ENCODE peak calls at places on chromosomes 3 and 15, in four cellular contexts. T, G, S and I are unnamed samples.

GRCh38 chr15:63440756-63441155 is 59.1 kb upstream of the CA12 start:
- DNase-seq in S (no peak), T (no peak), G (no peak), I (no peak)

GRCh38 chr15:36066757-36067156 is 512.7 kb upstream of the CDIN1 start:
- DNase-seq in G (no peak), T (no peak), S (no peak), I (no peak)

GRCh38 chr3:126937533-126938432 is 45.1 kb upstream of the PLXNA1 start:
- DNase-seq in S (peak), T (no peak), G (no peak), I (no peak)

GRCh38 chr3:184563569-184563925 is 2.0 kb downstream of the EPHB3 start:
- DNase-seq in T (no peak), G (no peak), S (no peak), I (no peak)

GRCh38 chr15:59553879-59554735 is 57.5 kb upstream of the GCNT3 start:
- DNase-seq in S (peak), G (peak), T (no peak), I (no peak)

GRCh38 chr3:127525373-127525772 is 65.2 kb downstream of the TPRA1 start:
- DNase-seq in G (peak), T (no peak), S (peak), I (no peak)

GRCh38 chr15:41648770-41649169 is 11.4 kb upstream of the MGA start:
- DNase-seq in T (no peak), S (no peak), G (no peak), I (no peak)

GRCh38 chr3:32961189-32961715 is 9.8 kb downstream of the CCR4 start:
- DNase-seq in T (no peak), G (no peak), S (no peak), I (no peak)

GRCh38 chr3:163306405-163306804 is 1771.9 kb downstream of the SI start:
- DNase-seq in T (no peak), G (no peak), S (no peak), I (no peak)

GRCh38 chr3:137103739-137104138 is 146.0 kb downstream of the IL20RB start:
- DNase-seq in S (no peak), T (no peak), G (no peak), I (no peak)

GRCh38 chr3:58422756-58423324 is 10.8 kb downstream of the PDHB start:
- DNase-seq in G (peak), T (no peak), S (peak), I (peak)

GRCh38 chr3:113668015-113668414 is 28.4 kb downstream of the USF3 start:
- DNase-seq in S (no peak), G (no peak), T (no peak), I (no peak)

GRCh38 chr15:101361418-101361817 is 66.4 kb upstream of the SNRPA1 start:
- DNase-seq in T (no peak), S (no peak), G (no peak), I (no peak)

DNA sequence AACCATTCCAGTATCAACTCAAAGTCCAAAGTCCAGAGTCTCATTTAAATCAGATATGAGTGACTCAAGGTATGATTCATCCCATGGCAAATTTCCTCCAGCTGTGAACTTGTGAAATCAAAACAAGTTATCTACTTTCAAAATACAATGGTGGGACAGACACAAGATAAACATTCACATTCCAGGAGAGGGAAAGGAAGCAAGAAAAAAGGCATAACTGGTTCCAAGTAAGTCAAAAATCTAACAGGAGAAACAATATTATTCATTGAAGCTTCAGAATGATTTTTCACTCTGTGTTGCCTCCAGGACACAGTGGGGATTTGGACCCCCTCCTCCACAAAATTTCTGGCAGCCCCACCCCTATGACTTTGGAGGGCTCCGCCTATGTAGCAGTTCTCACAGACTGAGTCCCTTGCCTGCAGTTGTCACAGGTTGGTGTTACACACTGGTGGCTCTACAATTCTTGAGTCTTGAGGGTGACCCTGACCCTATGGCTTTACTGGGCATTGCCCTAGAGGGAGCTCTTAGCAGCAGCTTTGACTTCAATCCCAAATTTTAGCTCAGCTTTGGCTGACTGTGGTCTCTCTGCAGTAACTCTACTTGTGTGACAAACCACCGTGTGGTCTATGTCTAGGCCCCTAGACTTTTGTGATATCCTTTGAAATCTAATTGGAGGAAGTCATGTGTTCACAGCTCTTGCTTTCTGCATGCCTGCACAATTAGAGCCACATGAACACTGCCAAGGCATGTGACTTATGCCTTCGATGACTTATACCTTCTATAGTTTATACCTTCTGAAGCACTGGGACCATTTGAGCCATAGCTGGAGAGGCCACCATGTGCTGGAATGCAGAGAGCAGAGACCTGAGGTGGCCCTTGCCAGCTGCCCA is 644.2 kb downstream of the GRM7 start:
- DNase-seq in T (no peak), G (peak), S (no peak), I (no peak)
- TF ChIP-seq ELF4 in T (no peak), G (no peak), S (no peak), I (no peak)

DNA sequence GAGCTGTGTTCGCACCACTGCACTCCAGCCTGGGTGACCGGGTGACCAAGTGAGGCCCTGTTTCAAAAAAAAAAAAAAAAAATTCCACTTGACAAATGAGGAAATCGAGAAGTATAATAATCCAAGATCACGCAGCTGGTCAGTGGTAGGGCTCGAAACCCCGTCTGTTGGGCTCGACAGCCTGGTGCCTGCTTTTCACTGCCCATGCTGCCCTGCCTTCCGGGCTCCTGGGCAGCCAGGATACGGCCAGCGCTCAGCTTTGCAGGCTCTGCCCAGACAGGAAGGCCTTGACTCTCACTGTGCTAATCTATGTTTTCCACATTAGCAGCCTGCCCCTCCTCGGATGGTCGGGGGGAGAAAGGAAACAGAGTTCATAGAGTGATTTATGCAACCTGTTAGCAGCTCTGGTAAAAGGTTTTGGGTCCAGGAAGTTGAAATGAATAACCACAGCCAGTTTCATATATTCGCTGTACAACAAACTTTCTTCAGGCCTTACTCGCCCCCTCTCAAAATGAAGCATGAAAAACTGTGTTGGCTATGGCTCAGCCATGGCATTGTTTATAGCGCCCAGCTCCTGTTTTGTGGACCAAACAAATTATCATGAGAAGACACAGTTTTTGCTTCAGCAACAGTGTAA is 108.8 kb downstream of the XXYLT1 start:
- DNase-seq in T (no peak), S (peak), G (peak), I (no peak)
- TF ChIP-seq ELF4 in T (no peak), S (peak), G (peak), I (no peak)

DNA sequence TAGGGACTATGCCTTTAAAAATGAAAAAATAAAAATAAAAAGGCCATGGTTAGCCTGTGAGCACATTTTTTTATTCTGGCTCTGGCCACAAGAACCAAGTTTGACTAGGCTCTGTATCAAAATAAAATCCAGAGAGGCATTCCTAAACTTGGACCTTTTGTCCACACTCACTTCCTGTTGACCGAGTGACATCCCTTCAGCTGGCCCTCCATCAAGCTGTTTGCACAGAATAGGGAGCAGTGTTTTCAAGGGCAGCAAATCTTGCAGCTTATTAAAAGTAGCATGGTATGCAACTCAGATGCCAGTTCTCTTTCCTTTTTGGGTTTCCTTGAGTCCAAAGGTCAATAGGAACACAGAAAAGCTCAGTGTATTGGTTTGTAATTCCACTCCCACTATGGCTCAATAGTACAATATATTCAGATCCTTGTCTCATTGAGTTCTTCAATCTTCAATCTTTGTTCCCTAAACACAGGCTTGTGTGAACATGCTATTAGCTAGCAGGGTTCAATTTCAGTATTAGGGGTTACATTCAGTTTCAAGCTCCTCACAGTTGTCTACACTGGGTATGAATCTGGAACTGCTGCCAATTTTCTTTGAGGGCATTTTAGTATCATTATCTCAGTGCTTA is 244.5 kb downstream of the RBMS3 start:
- DNase-seq in G (peak), T (no peak), S (no peak), I (no peak)
- TF ChIP-seq ELF4 in G (no peak), T (no peak), S (no peak), I (no peak)

GRCh38 chr15:92037446-92037845 is 183.9 kb downstream of the SLCO3A1 start:
- DNase-seq in T (no peak), S (no peak), G (no peak), I (no peak)

GRCh38 chr15:92044510-92044909 is 191.0 kb downstream of the SLCO3A1 start:
- DNase-seq in G (no peak), S (no peak), T (no peak), I (no peak)

GRCh38 chr15:92047900-92048299 is 194.4 kb downstream of the SLCO3A1 start:
- DNase-seq in T (no peak), S (no peak), G (no peak), I (no peak)

GRCh38 chr15:92048739-92049138 is 195.2 kb downstream of the SLCO3A1 start:
- DNase-seq in S (no peak), T (no peak), G (no peak), I (no peak)

DNA sequence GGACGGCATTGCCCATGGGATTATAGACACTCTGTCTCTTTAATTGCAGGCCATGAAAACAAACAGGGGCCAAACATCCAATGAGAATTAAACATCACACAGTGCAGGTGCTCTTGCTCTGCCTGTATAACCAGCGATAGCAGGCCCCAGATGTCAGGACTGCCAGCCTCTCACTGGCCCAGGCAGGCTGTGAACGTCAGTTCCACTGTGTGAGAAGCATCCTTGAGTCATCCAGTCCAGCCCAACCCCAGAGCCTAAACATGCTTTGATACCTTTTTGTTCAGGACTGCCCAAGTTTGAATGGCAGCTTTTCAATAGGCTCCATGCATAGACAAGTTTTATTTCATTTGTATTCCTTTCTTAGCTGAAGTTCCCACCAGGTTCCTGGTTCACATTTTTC is 189.8 kb downstream of the SLCO3A1 start:
- DNase-seq in G (no peak), S (no peak), T (no peak), I (no peak)
- TF ChIP-seq ELF4 in G (no peak), S (no peak), T (no peak), I (no peak)

DNA sequence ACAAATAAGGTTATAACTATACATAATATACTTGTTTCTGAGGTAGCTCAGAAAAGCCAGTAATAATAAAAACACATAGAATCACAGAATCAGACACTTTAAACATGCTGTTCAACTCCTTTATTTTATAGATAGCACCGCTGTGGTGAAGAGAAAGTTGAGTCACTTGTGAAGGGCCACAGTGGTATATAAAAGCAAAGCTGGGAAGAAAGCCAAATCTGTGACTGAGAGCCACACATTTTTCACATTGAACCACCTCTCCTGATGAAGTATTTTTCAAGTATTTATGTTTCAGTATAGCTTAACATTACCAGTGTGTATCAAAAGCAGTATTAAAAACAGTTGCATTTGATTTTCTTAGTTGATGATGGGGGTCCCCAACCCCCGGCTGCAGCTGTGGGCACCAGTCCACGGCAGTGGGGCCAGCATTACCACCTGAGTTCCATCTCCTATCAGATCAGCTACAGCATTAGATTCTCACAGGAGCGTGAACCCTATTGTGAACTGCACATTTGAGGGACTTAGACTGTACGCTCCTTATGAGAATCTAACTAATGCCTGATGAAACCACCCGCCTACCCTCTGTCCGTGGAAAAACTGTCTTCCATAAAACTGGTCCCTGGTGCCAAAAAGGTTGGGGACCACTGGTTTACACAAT is 46.2 kb downstream of the TBL1XR1 start:
- DNase-seq in T (no peak), S (peak), G (peak), I (no peak)
- TF ChIP-seq ELF4 in T (no peak), S (no peak), G (no peak), I (no peak)

GRCh38 chr15:89034305-89034704 is 54.0 kb upstream of the ABHD2 start:
- DNase-seq in S (peak), G (peak), T (no peak), I (no peak)
- TF ChIP-seq ELF4 in S (no peak), G (no peak), T (no peak), I (no peak)